ENCODE peak calls at places on chromosomes 6 and 20, in nine cellular contexts. One of them, this sample, is unnamed.

GRCh38 chr6:150573041-150573681 is 26.5 kb upstream of the PLEKHG1 start:
- DNase-seq in CD8-positive, alpha-beta T cell: no peak
- DNase-seq in neural crest cell: peak
- DNase-seq in WTC11: no peak
- DNase-seq in BE2C: no peak
- DNase-seq in spleen: peak
- DNase-seq in mammary epithelial cell: no peak
- DNase-seq in breast epithelium: no peak
- DNase-seq in SK-N-SH: no peak
- DNase-seq in this sample: peak

GRCh38 chr6:142943746-142944125 is 1.2 kb downstream of the HIVEP2 start:
- DNase-seq in CD8-positive, alpha-beta T cell: peak
- DNase-seq in neural crest cell: no peak
- DNase-seq in WTC11: no peak
- DNase-seq in BE2C: no peak
- DNase-seq in spleen: peak
- DNase-seq in mammary epithelial cell: peak
- DNase-seq in breast epithelium: no peak
- DNase-seq in SK-N-SH: no peak
- DNase-seq in this sample: no peak

GRCh38 chr6:125273965-125274364 is 27.8 kb downstream of the HDDC2 start:
- DNase-seq in CD8-positive, alpha-beta T cell: no peak
- DNase-seq in neural crest cell: no peak
- DNase-seq in WTC11: no peak
- DNase-seq in BE2C: peak
- DNase-seq in spleen: no peak
- DNase-seq in mammary epithelial cell: peak
- DNase-seq in breast epithelium: no peak
- DNase-seq in SK-N-SH: no peak
- DNase-seq in this sample: no peak

GRCh38 chr6:45450801-45451200 is 73.1 kb upstream of the SUPT3H start:
- DNase-seq in CD8-positive, alpha-beta T cell: no peak
- DNase-seq in neural crest cell: no peak
- DNase-seq in WTC11: no peak
- DNase-seq in BE2C: no peak
- DNase-seq in spleen: no peak
- DNase-seq in mammary epithelial cell: no peak
- DNase-seq in breast epithelium: no peak
- DNase-seq in SK-N-SH: no peak
- DNase-seq in this sample: no peak

GRCh38 chr6:169626169-169626833 is 75.5 kb downstream of the WDR27 start:
- DNase-seq in CD8-positive, alpha-beta T cell: no peak
- DNase-seq in neural crest cell: no peak
- DNase-seq in WTC11: no peak
- DNase-seq in BE2C: no peak
- DNase-seq in spleen: peak
- DNase-seq in mammary epithelial cell: no peak
- DNase-seq in breast epithelium: no peak
- DNase-seq in SK-N-SH: no peak
- DNase-seq in this sample: no peak

GRCh38 chr6:62652692-62653328 is 366.8 kb upstream of the KHDRBS2 start:
- DNase-seq in CD8-positive, alpha-beta T cell: no peak
- DNase-seq in neural crest cell: no peak
- DNase-seq in WTC11: no peak
- DNase-seq in BE2C: no peak
- DNase-seq in spleen: no peak
- DNase-seq in mammary epithelial cell: peak
- DNase-seq in breast epithelium: no peak
- DNase-seq in SK-N-SH: no peak
- DNase-seq in this sample: no peak

GRCh38 chr6:75201901-75202672 is 3.8 kb downstream of the COL12A1 start:
- DNase-seq in CD8-positive, alpha-beta T cell: no peak
- DNase-seq in neural crest cell: peak
- DNase-seq in WTC11: peak
- DNase-seq in BE2C: no peak
- DNase-seq in spleen: peak
- DNase-seq in mammary epithelial cell: peak
- DNase-seq in breast epithelium: peak
- DNase-seq in SK-N-SH: peak
- DNase-seq in this sample: peak

GRCh38 chr20:13468166-13468565 is 170.6 kb downstream of the TASP1 start:
- DNase-seq in CD8-positive, alpha-beta T cell: no peak
- DNase-seq in neural crest cell: no peak
- DNase-seq in WTC11: no peak
- DNase-seq in BE2C: no peak
- DNase-seq in spleen: no peak
- DNase-seq in mammary epithelial cell: no peak
- DNase-seq in breast epithelium: no peak
- DNase-seq in SK-N-SH: no peak
- DNase-seq in this sample: no peak

GRCh38 chr20:58583141-58583540 is 67.9 kb upstream of the APCDD1L start:
- DNase-seq in CD8-positive, alpha-beta T cell: no peak
- DNase-seq in neural crest cell: no peak
- DNase-seq in WTC11: no peak
- DNase-seq in BE2C: no peak
- DNase-seq in spleen: no peak
- DNase-seq in mammary epithelial cell: no peak
- DNase-seq in breast epithelium: peak
- DNase-seq in SK-N-SH: no peak
- DNase-seq in this sample: no peak

GRCh38 chr6:1080453-1081328 is 231.2 kb upstream of the FOXQ1 start:
- DNase-seq in CD8-positive, alpha-beta T cell: no peak
- DNase-seq in neural crest cell: no peak
- DNase-seq in WTC11: no peak
- DNase-seq in BE2C: no peak
- DNase-seq in spleen: no peak
- DNase-seq in mammary epithelial cell: no peak
- DNase-seq in breast epithelium: no peak
- DNase-seq in SK-N-SH: no peak
- DNase-seq in this sample: no peak

GRCh38 chr6:166989427-166990034 is 9.7 kb upstream of the CEP43 start:
- DNase-seq in CD8-positive, alpha-beta T cell: peak
- DNase-seq in neural crest cell: no peak
- DNase-seq in WTC11: peak
- DNase-seq in BE2C: peak
- DNase-seq in spleen: no peak
- DNase-seq in mammary epithelial cell: peak
- DNase-seq in breast epithelium: no peak
- DNase-seq in SK-N-SH: peak
- DNase-seq in this sample: no peak

GRCh38 chr6:54595844-54596243 is 250.7 kb upstream of the FAM83B start:
- DNase-seq in CD8-positive, alpha-beta T cell: no peak
- DNase-seq in neural crest cell: no peak
- DNase-seq in WTC11: no peak
- DNase-seq in BE2C: no peak
- DNase-seq in spleen: no peak
- DNase-seq in mammary epithelial cell: no peak
- DNase-seq in breast epithelium: no peak
- DNase-seq in SK-N-SH: no peak
- DNase-seq in this sample: no peak

GRCh38 chr6:110656492-110656891 is 158.8 kb downstream of the CDK19 start:
- DNase-seq in CD8-positive, alpha-beta T cell: no peak
- DNase-seq in neural crest cell: no peak
- DNase-seq in WTC11: no peak
- DNase-seq in BE2C: no peak
- DNase-seq in spleen: no peak
- DNase-seq in mammary epithelial cell: peak
- DNase-seq in breast epithelium: no peak
- DNase-seq in SK-N-SH: no peak
- DNase-seq in this sample: no peak

GRCh38 chr20:400451-401275 is 7.4 kb upstream of the RBCK1 start:
- DNase-seq in CD8-positive, alpha-beta T cell: no peak
- DNase-seq in neural crest cell: no peak
- DNase-seq in WTC11: no peak
- DNase-seq in BE2C: no peak
- DNase-seq in spleen: peak
- DNase-seq in mammary epithelial cell: peak
- DNase-seq in breast epithelium: no peak
- DNase-seq in SK-N-SH: peak
- DNase-seq in this sample: no peak

GRCh38 chr6:166530211-166531045 is 56.0 kb downstream of the RAMACL start:
- DNase-seq in CD8-positive, alpha-beta T cell: no peak
- DNase-seq in neural crest cell: no peak
- DNase-seq in WTC11: no peak
- DNase-seq in BE2C: no peak
- DNase-seq in spleen: no peak
- DNase-seq in mammary epithelial cell: no peak
- DNase-seq in breast epithelium: no peak
- DNase-seq in SK-N-SH: no peak
- DNase-seq in this sample: no peak

GRCh38 chr6:100078509-100078908 is 84.5 kb upstream of the MCHR2 start:
- DNase-seq in CD8-positive, alpha-beta T cell: no peak
- DNase-seq in neural crest cell: no peak
- DNase-seq in WTC11: peak
- DNase-seq in BE2C: peak
- DNase-seq in spleen: no peak
- DNase-seq in mammary epithelial cell: peak
- DNase-seq in breast epithelium: no peak
- DNase-seq in SK-N-SH: peak
- DNase-seq in this sample: no peak

GRCh38 chr6:154276810-154277577 is 79.6 kb downstream of the IPCEF1 start:
- DNase-seq in CD8-positive, alpha-beta T cell: no peak
- DNase-seq in neural crest cell: no peak
- DNase-seq in WTC11: no peak
- DNase-seq in BE2C: no peak
- DNase-seq in spleen: no peak
- DNase-seq in mammary epithelial cell: no peak
- DNase-seq in breast epithelium: no peak
- DNase-seq in SK-N-SH: peak
- DNase-seq in this sample: no peak

GRCh38 chr6:139436521-139437348 is 62.3 kb upstream of the CITED2 start:
- DNase-seq in CD8-positive, alpha-beta T cell: no peak
- DNase-seq in neural crest cell: no peak
- DNase-seq in WTC11: no peak
- DNase-seq in BE2C: peak
- DNase-seq in spleen: no peak
- DNase-seq in mammary epithelial cell: peak
- DNase-seq in breast epithelium: peak
- DNase-seq in SK-N-SH: no peak
- DNase-seq in this sample: no peak

GRCh38 chr6:36955671-36956070 is 1.1 kb downstream of the PI16 start:
- DNase-seq in CD8-positive, alpha-beta T cell: no peak
- DNase-seq in neural crest cell: no peak
- DNase-seq in WTC11: no peak
- DNase-seq in BE2C: no peak
- DNase-seq in spleen: no peak
- DNase-seq in mammary epithelial cell: no peak
- DNase-seq in breast epithelium: no peak
- DNase-seq in SK-N-SH: no peak
- DNase-seq in this sample: no peak

GRCh38 chr20:60272790-60273189 is 314.6 kb downstream of the CDH26 start:
- DNase-seq in CD8-positive, alpha-beta T cell: no peak
- DNase-seq in neural crest cell: no peak
- DNase-seq in WTC11: no peak
- DNase-seq in BE2C: no peak
- DNase-seq in spleen: no peak
- DNase-seq in mammary epithelial cell: no peak
- DNase-seq in breast epithelium: no peak
- DNase-seq in SK-N-SH: no peak
- DNase-seq in this sample: no peak

GRCh38 chr20:36183155-36183944 is 28.8 kb downstream of the EPB41L1 start:
- DNase-seq in CD8-positive, alpha-beta T cell: no peak
- DNase-seq in neural crest cell: no peak
- DNase-seq in WTC11: no peak
- DNase-seq in BE2C: no peak
- DNase-seq in spleen: peak
- DNase-seq in mammary epithelial cell: no peak
- DNase-seq in breast epithelium: no peak
- DNase-seq in SK-N-SH: no peak
- DNase-seq in this sample: no peak

GRCh38 chr6:14431375-14432330 is 314.1 kb downstream of the CD83 start:
- DNase-seq in CD8-positive, alpha-beta T cell: no peak
- DNase-seq in neural crest cell: no peak
- DNase-seq in WTC11: no peak
- DNase-seq in BE2C: no peak
- DNase-seq in spleen: no peak
- DNase-seq in mammary epithelial cell: no peak
- DNase-seq in breast epithelium: no peak
- DNase-seq in SK-N-SH: no peak
- DNase-seq in this sample: no peak

DNA sequence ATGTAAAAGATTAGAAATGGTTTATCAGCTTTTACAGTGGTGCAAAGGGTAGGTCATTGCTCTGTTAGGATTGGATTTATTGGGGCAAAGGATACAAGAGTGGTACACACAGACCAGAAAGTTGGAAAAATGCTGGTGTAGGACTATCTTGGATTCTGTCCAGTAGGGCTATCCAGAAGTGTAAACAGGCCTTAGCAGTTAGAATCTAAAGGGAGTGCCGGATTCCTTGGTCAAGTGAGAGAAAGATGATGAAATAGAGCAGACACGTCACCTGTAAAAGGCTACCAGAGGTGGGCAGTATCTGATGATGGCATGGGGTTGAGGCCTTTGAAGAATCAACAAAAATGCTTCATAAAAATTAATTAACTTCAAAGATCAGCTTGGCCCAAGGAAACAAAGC is 975.9 kb downstream of the KIF16B start:
- DNase-seq in CD8-positive, alpha-beta T cell: no peak
- DNase-seq in neural crest cell: no peak
- DNase-seq in WTC11: no peak
- DNase-seq in BE2C: no peak
- DNase-seq in spleen: no peak
- DNase-seq in mammary epithelial cell: no peak
- DNase-seq in breast epithelium: no peak
- DNase-seq in SK-N-SH: no peak
- DNase-seq in this sample: no peak
- TF ChIP-seq CTCF in CD8-positive, alpha-beta T cell: no peak
- TF ChIP-seq CTCF in neural crest cell: no peak
- TF ChIP-seq CTCF in WTC11: no peak
- TF ChIP-seq CTCF in BE2C: no peak
- TF ChIP-seq CTCF in spleen: no peak
- TF ChIP-seq CTCF in mammary epithelial cell: no peak
- TF ChIP-seq CTCF in breast epithelium: no peak
- TF ChIP-seq CTCF in SK-N-SH: no peak
- TF ChIP-seq CTCF in this sample: no peak

GRCh38 chr6:3701631-3702030 is 49.9 kb downstream of the PXDC1 start:
- DNase-seq in CD8-positive, alpha-beta T cell: no peak
- DNase-seq in neural crest cell: no peak
- DNase-seq in WTC11: no peak
- DNase-seq in BE2C: no peak
- DNase-seq in spleen: no peak
- DNase-seq in mammary epithelial cell: no peak
- DNase-seq in breast epithelium: no peak
- DNase-seq in SK-N-SH: no peak
- DNase-seq in this sample: peak
- TF ChIP-seq CTCF in CD8-positive, alpha-beta T cell: no peak
- TF ChIP-seq CTCF in neural crest cell: no peak
- TF ChIP-seq CTCF in WTC11: no peak
- TF ChIP-seq CTCF in BE2C: no peak
- TF ChIP-seq CTCF in spleen: no peak
- TF ChIP-seq CTCF in mammary epithelial cell: no peak
- TF ChIP-seq CTCF in breast epithelium: no peak
- TF ChIP-seq CTCF in SK-N-SH: no peak
- TF ChIP-seq CTCF in this sample: no peak

GRCh38 chr20:12156252-12156651 is 238.6 kb downstream of the BTBD3 start:
- DNase-seq in CD8-positive, alpha-beta T cell: no peak
- DNase-seq in neural crest cell: no peak
- DNase-seq in WTC11: no peak
- DNase-seq in BE2C: no peak
- DNase-seq in spleen: no peak
- DNase-seq in mammary epithelial cell: no peak
- DNase-seq in breast epithelium: no peak
- DNase-seq in SK-N-SH: no peak
- DNase-seq in this sample: no peak
- TF ChIP-seq CTCF in CD8-positive, alpha-beta T cell: no peak
- TF ChIP-seq CTCF in neural crest cell: no peak
- TF ChIP-seq CTCF in WTC11: no peak
- TF ChIP-seq CTCF in BE2C: no peak
- TF ChIP-seq CTCF in spleen: no peak
- TF ChIP-seq CTCF in mammary epithelial cell: no peak
- TF ChIP-seq CTCF in breast epithelium: no peak
- TF ChIP-seq CTCF in SK-N-SH: no peak
- TF ChIP-seq CTCF in this sample: no peak

GRCh38 chr20:45305262-45305661 is 1.4 kb upstream of the RBPJL start:
- DNase-seq in CD8-positive, alpha-beta T cell: no peak
- DNase-seq in neural crest cell: no peak
- DNase-seq in WTC11: peak
- DNase-seq in BE2C: no peak
- DNase-seq in spleen: no peak
- DNase-seq in mammary epithelial cell: no peak
- DNase-seq in breast epithelium: no peak
- DNase-seq in SK-N-SH: no peak
- DNase-seq in this sample: no peak
- TF ChIP-seq CTCF in CD8-positive, alpha-beta T cell: no peak
- TF ChIP-seq CTCF in neural crest cell: no peak
- TF ChIP-seq CTCF in WTC11: no peak
- TF ChIP-seq CTCF in BE2C: no peak
- TF ChIP-seq CTCF in spleen: no peak
- TF ChIP-seq CTCF in mammary epithelial cell: no peak
- TF ChIP-seq CTCF in breast epithelium: no peak
- TF ChIP-seq CTCF in SK-N-SH: no peak
- TF ChIP-seq CTCF in this sample: no peak

This sample was measured in glutamatergic neuron.